ENCODE peak calls at places on chromosomes 7 and 10, in seven cellular contexts. Q, T, V, C, X, Y and I are unnamed samples.

GRCh38 chr7:149778327-149778637 is 4.9 kb upstream of the ZNF467 start:
- DNase-seq in Q (no peak), T (no peak), V (no peak), C (no peak), X (no peak), Y (no peak), I (no peak)

GRCh38 chr7:67950321-67951083 is 953.9 kb downstream of the TYW1 start:
- DNase-seq in Q (no peak), T (no peak), V (no peak), C (no peak), X (no peak), Y (no peak), I (peak)

GRCh38 chr10:119693262-119693957 is 32.4 kb upstream of the INPP5F start:
- DNase-seq in Q (no peak), T (no peak), V (peak), C (no peak), X (no peak), Y (no peak), I (peak)

GRCh38 chr7:100585511-100586265 is at the start of gene LRCH4:
- DNase-seq in Q (peak), T (peak), V (no peak), C (peak), X (peak), Y (peak), I (no peak)

GRCh38 chr7:118224521-118224920 is at the start of gene ANKRD7:
- DNase-seq in Q (no peak), T (no peak), V (no peak), C (no peak), X (no peak), Y (no peak), I (no peak)

GRCh38 chr10:60572511-60573194 is 183.0 kb upstream of the ANK3 start:
- DNase-seq in Q (peak), T (peak), V (peak), C (no peak), X (no peak), Y (peak), I (no peak)

GRCh38 chr7:92631067-92631829 is 41.1 kb upstream of the FAM133B start:
- DNase-seq in Q (no peak), T (no peak), V (no peak), C (no peak), X (no peak), Y (peak), I (peak)

GRCh38 chr7:96004598-96004997 is 232.2 kb downstream of the DYNC1I1 start:
- DNase-seq in Q (no peak), T (no peak), V (no peak), C (no peak), X (no peak), Y (no peak), I (no peak)

GRCh38 chr10:132162021-132162531 is 24.7 kb upstream of the DPYSL4 start:
- DNase-seq in Q (no peak), T (no peak), V (no peak), C (peak), X (peak), Y (no peak), I (no peak)

GRCh38 chr7:128437426-128438332 is 18.0 kb upstream of the HILPDA start:
- DNase-seq in Q (no peak), T (no peak), V (no peak), C (no peak), X (no peak), Y (no peak), I (peak)

GRCh38 chr10:132542086-132542775 is 4.6 kb downstream of the INPP5A start:
- DNase-seq in Q (no peak), T (no peak), V (no peak), C (no peak), X (no peak), Y (no peak), I (no peak)

GRCh38 chr10:29412452-29413004 is 123.7 kb downstream of the LYZL1 start:
- DNase-seq in Q (no peak), T (no peak), V (no peak), C (no peak), X (no peak), Y (no peak), I (no peak)

GRCh38 chr7:95828824-95829428 is 56.6 kb downstream of the DYNC1I1 start:
- DNase-seq in Q (no peak), T (no peak), V (no peak), C (no peak), X (no peak), Y (no peak), I (no peak)